ENCODE peak calls at places on chromosomes 3 and 15, in ten cellular contexts. D is omental fat pad; M is posterior cingulate gyrus; H is M059J; W is NCI-H460; L is NCI-H1105; Q is H4; N is Right ventricle myocardium superior; E is AG10803; T is activated CD8-positive, alpha-beta memory T cell treated with anti-CD3 and anti-CD28 coated beads for 48 hours. I is an unnamed sample.

GRCh38 chr3:61686228-61686648 is 124.9 kb downstream of the PTPRG start:
- DNase-seq in M (no peak), H (peak), W (no peak), T (no peak), Q (no peak), N (no peak), D (no peak), L (peak), E (no peak), I (no peak)

GRCh38 chr15:60399931-60400330 is 2.1 kb upstream of the ANXA2 start:
- DNase-seq in L (no peak), T (no peak), E (peak), Q (no peak), N (no peak), D (no peak), W (no peak), H (peak), M (no peak), I (peak)

GRCh38 chr3:72444642-72445223 is 403.5 kb downstream of the SHQ1 start:
- DNase-seq in D (no peak), H (no peak), T (no peak), N (no peak), L (no peak), M (no peak), E (no peak), Q (peak), W (no peak), I (peak)

GRCh38 chr3:46607603-46608028 is 4.7 kb upstream of the FAM240A start:
- DNase-seq in T (no peak), W (no peak), D (no peak), L (no peak), H (peak), M (no peak), N (peak), E (peak), Q (peak), I (peak)

GRCh38 chr15:71079208-71080044 is 35.8 kb upstream of the THSD4 start:
- DNase-seq in L (no peak), T (no peak), H (peak), Q (peak), M (no peak), W (no peak), D (no peak), E (peak), N (peak), I (peak)

GRCh38 chr15:100438570-100438969 is 90.2 kb downstream of the CERS3 start:
- DNase-seq in Q (peak), W (no peak), N (peak), D (peak), L (peak), T (no peak), M (peak), E (no peak), H (no peak), I (no peak)

GRCh38 chr3:143171141-143171651 is 51.6 kb downstream of the CHST2 start:
- DNase-seq in E (peak), H (peak), Q (peak), M (no peak), D (no peak), T (no peak), L (no peak), W (no peak), N (no peak), I (peak)

GRCh38 chr3:126124148-126124868 is 40.4 kb upstream of the SLC41A3 start:
- DNase-seq in T (no peak), M (peak), D (no peak), H (no peak), L (no peak), N (peak), W (no peak), E (no peak), Q (no peak), I (no peak)

GRCh38 chr15:38378162-38378560 is 75.8 kb upstream of the FAM98B start:
- DNase-seq in H (no peak), L (no peak), T (no peak), W (no peak), N (peak), E (peak), D (peak), M (peak), Q (no peak), I (peak)